ENCODE peak calls at places on chromosomes 6 and 20, in ten cellular contexts. F is T follicular helper cell; C is fibroblast of lung; Y is central memory CD8-positive, alpha-beta T cell; M is spleen; W is NCI-H1105; H is GM04504; R is neural progenitor cell; D is GM13977; N is GDM1. V is an unnamed sample.

GRCh38 chr20:25860531-25861150 is 164.0 kb upstream of the ZNF337 start:
- DNase-seq in Y (no peak), R (no peak), D (no peak), M (no peak), N (no peak), W (no peak), C (no peak), F (no peak), H (no peak), V (no peak)

GRCh38 chr6:21740719-21741118 is 147.2 kb downstream of the SOX4 start:
- DNase-seq in R (peak), N (no peak), D (no peak), C (peak), M (no peak), H (no peak), Y (no peak), W (peak), F (no peak), V (no peak)

GRCh38 chr6:163490826-163491577 is 76.5 kb downstream of the QKI start:
- DNase-seq in C (peak), Y (no peak), R (peak), N (no peak), D (no peak), M (peak), W (no peak), H (peak), F (no peak), V (no peak)

GRCh38 chr6:43922423-43923375 is 152.7 kb downstream of the VEGFA start:
- DNase-seq in C (no peak), N (no peak), M (peak), D (no peak), Y (no peak), W (no peak), F (no peak), H (no peak), R (no peak), V (no peak)

GRCh38 chr6:168128006-168128630 is 49.1 kb upstream of the FRMD1 start:
- DNase-seq in M (no peak), H (no peak), Y (no peak), D (no peak), W (no peak), C (no peak), N (no peak), F (no peak), R (no peak), V (no peak)

GRCh38 chr6:71289039-71289801 is 609 bp downstream of the OGFRL1 start:
- DNase-seq in W (peak), N (peak), R (peak), D (no peak), H (no peak), Y (no peak), C (peak), F (no peak), M (peak), V (peak)

GRCh38 chr6:195861-196360 is 96.4 kb upstream of the DUSP22 start:
- DNase-seq in M (no peak), D (no peak), H (no peak), Y (no peak), C (peak), W (no peak), R (no peak), F (peak), N (no peak), V (no peak)

GRCh38 chr6:103105686-103106085 is 1712.2 kb downstream of the GRIK2 start:
- DNase-seq in D (no peak), N (no peak), W (no peak), C (no peak), Y (no peak), M (no peak), H (no peak), R (peak), F (no peak), V (no peak)

GRCh38 chr6:140816696-140817095 is 1316.0 kb upstream of the GJE1 start:
- DNase-seq in H (no peak), C (no peak), F (no peak), N (no peak), R (no peak), M (no peak), W (no peak), D (no peak), Y (no peak), V (no peak)

GRCh38 chr6:95784019-95784418 is 206.7 kb downstream of the MANEA start:
- DNase-seq in C (no peak), M (no peak), R (no peak), W (no peak), N (no peak), H (no peak), F (no peak), D (no peak), Y (no peak), V (no peak)

GRCh38 chr6:3326179-3326971 is 67.6 kb downstream of the PSMG4 start:
- DNase-seq in N (no peak), Y (no peak), M (peak), H (no peak), W (no peak), C (peak), F (no peak), R (no peak), D (no peak), V (no peak)

GRCh38 chr20:17871861-17872260 is 96.7 kb downstream of the SNX5 start:
- DNase-seq in Y (no peak), R (no peak), F (no peak), D (no peak), H (no peak), C (no peak), W (no peak), M (no peak), N (no peak), V (peak)

GRCh38 chr6:112061605-112062004 is 7.7 kb downstream of the CCN6 start:
- DNase-seq in F (no peak), Y (no peak), H (no peak), C (peak), M (no peak), W (no peak), N (no peak), D (no peak), R (no peak), V (no peak)

GRCh38 chr20:25220021-25220730 is 24.7 kb downstream of the ENTPD6 start:
- DNase-seq in N (no peak), D (no peak), F (no peak), Y (no peak), R (peak), C (no peak), W (no peak), M (no peak), H (no peak), V (peak)

GRCh38 chr20:50248104-50248631 is 57.5 kb downstream of the CEBPB start:
- DNase-seq in Y (no peak), H (peak), N (no peak), W (no peak), D (no peak), C (peak), F (no peak), M (no peak), R (no peak), V (no peak)

GRCh38 chr20:4427936-4428581 is 293.6 kb upstream of the PRND start:
- DNase-seq in W (no peak), D (no peak), N (no peak), H (no peak), F (no peak), M (no peak), C (no peak), R (peak), Y (no peak), V (no peak)

GRCh38 chr20:32965115-32965514 is 39.1 kb downstream of the SUN5 start:
- DNase-seq in H (no peak), W (no peak), R (no peak), D (no peak), Y (no peak), C (no peak), M (no peak), N (no peak), F (no peak), V (no peak)

GRCh38 chr20:19524691-19525090 is 233.4 kb upstream of the RIN2 start:
- DNase-seq in F (no peak), W (no peak), D (no peak), R (no peak), H (no peak), M (no peak), Y (no peak), N (no peak), C (no peak), V (no peak)

GRCh38 chr6:87756858-87757257 is 54.8 kb upstream of the AKIRIN2 start:
- DNase-seq in M (peak), W (no peak), Y (no peak), C (peak), D (peak), N (peak), R (no peak), H (peak), F (no peak), V (peak)

GRCh38 chr6:74574794-74575193 is 631.1 kb downstream of the COL12A1 start:
- DNase-seq in N (no peak), F (no peak), H (no peak), M (no peak), R (peak), D (no peak), W (no peak), Y (no peak), C (peak), V (peak)

GRCh38 chr20:57657537-57658446 is 37.6 kb upstream of the ZBP1 start:
- DNase-seq in Y (peak), R (no peak), D (peak), W (peak), C (no peak), N (no peak), F (peak), H (no peak), M (peak), V (peak)

GRCh38 chr6:42436825-42437224 is 14.9 kb downstream of the TRERF1 start:
- DNase-seq in D (no peak), Y (no peak), F (no peak), W (no peak), R (no peak), M (no peak), H (no peak), C (peak), N (no peak), V (no peak)

GRCh38 chr6:10411131-10411914 is 3.6 kb downstream of the TFAP2A start:
- DNase-seq in R (peak), N (no peak), M (peak), W (peak), Y (no peak), C (no peak), F (no peak), D (no peak), H (no peak), V (no peak)

GRCh38 chr20:38878798-38879197 is 47.4 kb upstream of the FAM83D start:
- DNase-seq in W (no peak), Y (no peak), H (no peak), N (peak), C (peak), M (peak), D (no peak), R (peak), F (no peak), V (no peak)

GRCh38 chr6:129189266-129189665 is 306.3 kb downstream of the LAMA2 start:
- DNase-seq in H (no peak), M (no peak), C (no peak), W (no peak), Y (no peak), R (no peak), F (no peak), D (no peak), N (no peak), V (no peak)

GRCh38 chr20:7742479-7742878 is 197.8 kb downstream of the HAO1 start:
- DNase-seq in C (peak), N (no peak), H (no peak), M (no peak), Y (no peak), F (no peak), R (no peak), D (no peak), W (no peak), V (no peak)

GRCh38 chr20:62702886-62703852 is 5.5 kb upstream of the NTSR1 start:
- DNase-seq in F (no peak), Y (no peak), R (no peak), C (peak), N (peak), D (no peak), W (no peak), M (no peak), H (peak), V (no peak)

GRCh38 chr6:26575494-26575939 is 21.2 kb upstream of the ABT1 start:
- DNase-seq in F (no peak), R (peak), W (no peak), N (no peak), M (no peak), D (no peak), Y (no peak), H (no peak), C (peak), V (no peak)

GRCh38 chr6:68680244-68680643 is 45.2 kb downstream of the ADGRB3 start:
- DNase-seq in M (no peak), H (no peak), D (no peak), Y (no peak), R (no peak), C (no peak), W (no peak), N (no peak), F (no peak), V (no peak)

GRCh38 chr20:31987744-31988143 is 19.8 kb downstream of the XKR7 start:
- DNase-seq in R (no peak), C (no peak), Y (no peak), M (no peak), F (no peak), W (no peak), D (no peak), N (no peak), H (no peak), V (no peak)

V was measured in NAMALWA.